ENCODE peak calls at places on chromosomes 13 and 19, in five cellular contexts. O, F, W, B and Z are unnamed samples.

GRCh38 chr19:11423164-11423803 is 4.2 kb upstream of the RGL3 start:
- DNase-seq in O (no peak), F (no peak), W (no peak), B (no peak), Z (no peak)

GRCh38 chr19:919157-920050 is 2.3 kb downstream of the KISS1R start:
- DNase-seq in O (peak), F (no peak), W (no peak), B (no peak), Z (no peak)

GRCh38 chr13:113975416-113975815 is 1.5 kb upstream of the C13orf46 start:
- DNase-seq in O (no peak), F (no peak), W (no peak), B (no peak), Z (no peak)

GRCh38 chr19:31664096-31664495 is 314.9 kb upstream of the TSHZ3 start:
- DNase-seq in O (no peak), F (no peak), W (no peak), B (no peak), Z (no peak)

GRCh38 chr13:26694609-26695359 is 65.8 kb downstream of the GPR12 start:
- DNase-seq in O (no peak), F (no peak), W (no peak), B (no peak), Z (no peak)

GRCh38 chr13:95039415-95039814 is 261.8 kb downstream of the ABCC4 start:
- DNase-seq in O (no peak), F (no peak), W (peak), B (no peak), Z (no peak)

GRCh38 chr19:6018786-6019185 is 40.8 kb upstream of the RANBP3 start:
- DNase-seq in O (no peak), F (peak), W (no peak), B (no peak), Z (no peak)

GRCh38 chr13:94168784-94169512 is 310.5 kb downstream of the DCT start:
- DNase-seq in O (no peak), F (no peak), W (peak), B (no peak), Z (no peak)

GRCh38 chr13:99342723-99343315 is 35.6 kb upstream of the GPR183 start:
- DNase-seq in O (no peak), F (no peak), W (no peak), B (no peak), Z (no peak)

GRCh38 chr19:18416778-18417249 is 2.4 kb upstream of the SSBP4 start:
- DNase-seq in O (peak), F (peak), W (peak), B (peak), Z (peak)

GRCh38 chr19:35546532-35546931 is 1.1 kb downstream of the TMEM147 start:
- DNase-seq in O (no peak), F (no peak), W (no peak), B (no peak), Z (no peak)

GRCh38 chr13:75550159-75550567 is 572 bp downstream of the UCHL3 start:
- DNase-seq in O (peak), F (peak), W (peak), B (peak), Z (peak)

GRCh38 chr19:41753936-41754529 is 1.3 kb upstream of the CEACAM6 start:
- DNase-seq in O (peak), F (peak), W (peak), B (peak), Z (peak)

GRCh38 chr19:31232871-31233270 is 116.4 kb downstream of the TSHZ3 start:
- DNase-seq in O (no peak), F (no peak), W (peak), B (peak), Z (peak)